ENCODE peak calls at places on chromosomes 5 and 9, in ten cellular contexts. One of them, this sample, is unnamed.

GRCh38 chr5:112142769-112143270 is 276.3 kb downstream of the EPB41L4A start:
- DNase-seq in astrocyte: peak; percentile 67
- DNase-seq in IMR-90: peak; percentile 66
- DNase-seq in K562: no peak
- DNase-seq in neuronal stem cell: no peak
- DNase-seq in MM.1S: no peak
- DNase-seq in PC-9: no peak
- DNase-seq in GM23338: no peak
- DNase-seq in fibroblast of lung: peak; percentile 72
- DNase-seq in GM12878: peak; percentile 77
- DNase-seq in this sample: peak; percentile 9

GRCh38 chr9:83981126-83981871 is 694 bp downstream of the RMI1 start:
- DNase-seq in neuronal stem cell: no peak
- DNase-seq in GM23338: peak; percentile 47
- DNase-seq in GM12878: no peak
- DNase-seq in MM.1S: peak; percentile 50
- DNase-seq in fibroblast of lung: peak; percentile 51
- DNase-seq in PC-9: peak; percentile 74
- DNase-seq in IMR-90: peak; percentile 35
- DNase-seq in K562: peak; percentile 55
- DNase-seq in astrocyte: peak; percentile 32
- DNase-seq in this sample: peak; percentile 79

GRCh38 chr5:158287643-158288228 is 428.8 kb upstream of the CLINT1 start:
- DNase-seq in PC-9: no peak
- DNase-seq in IMR-90: peak; percentile 72
- DNase-seq in MM.1S: no peak
- DNase-seq in neuronal stem cell: no peak
- DNase-seq in GM12878: no peak
- DNase-seq in fibroblast of lung: peak; percentile 77
- DNase-seq in K562: no peak
- DNase-seq in astrocyte: peak; percentile 94
- DNase-seq in GM23338: no peak
- DNase-seq in this sample: no peak

GRCh38 chr5:15420201-15420600 is 79.8 kb upstream of the FBXL7 start:
- DNase-seq in astrocyte: no peak
- DNase-seq in fibroblast of lung: no peak
- DNase-seq in MM.1S: no peak
- DNase-seq in K562: no peak
- DNase-seq in PC-9: no peak
- DNase-seq in GM23338: no peak
- DNase-seq in IMR-90: no peak
- DNase-seq in neuronal stem cell: no peak
- DNase-seq in GM12878: no peak
- DNase-seq in this sample: no peak

GRCh38 chr5:126988021-126988569 is 42.3 kb downstream of the MARCHF3 start:
- DNase-seq in astrocyte: no peak
- DNase-seq in GM12878: peak; percentile 79
- DNase-seq in neuronal stem cell: no peak
- DNase-seq in IMR-90: no peak
- DNase-seq in PC-9: no peak
- DNase-seq in K562: no peak
- DNase-seq in MM.1S: peak; percentile 76
- DNase-seq in fibroblast of lung: no peak
- DNase-seq in GM23338: no peak
- DNase-seq in this sample: no peak

GRCh38 chr9:89419978-89420394 is 77.9 kb downstream of the SEMA4D start:
- DNase-seq in K562: no peak
- DNase-seq in GM12878: no peak
- DNase-seq in GM23338: no peak
- DNase-seq in neuronal stem cell: no peak
- DNase-seq in PC-9: no peak
- DNase-seq in MM.1S: no peak
- DNase-seq in IMR-90: no peak
- DNase-seq in fibroblast of lung: no peak
- DNase-seq in astrocyte: no peak
- DNase-seq in this sample: no peak

GRCh38 chr5:67998709-67999251 is 216.8 kb upstream of the PIK3R1 start:
- DNase-seq in fibroblast of lung: peak; percentile 53
- DNase-seq in MM.1S: no peak
- DNase-seq in neuronal stem cell: no peak
- DNase-seq in GM12878: no peak
- DNase-seq in IMR-90: peak; percentile 38
- DNase-seq in GM23338: no peak
- DNase-seq in PC-9: no peak
- DNase-seq in astrocyte: peak; percentile 49
- DNase-seq in K562: no peak
- DNase-seq in this sample: peak; percentile 65

GRCh38 chr9:114684036-114684435 is 2.0 kb upstream of the TEX48 start:
- DNase-seq in PC-9: no peak
- DNase-seq in neuronal stem cell: no peak
- DNase-seq in K562: no peak
- DNase-seq in MM.1S: no peak
- DNase-seq in GM23338: no peak
- DNase-seq in fibroblast of lung: no peak
- DNase-seq in astrocyte: no peak
- DNase-seq in GM12878: no peak
- DNase-seq in IMR-90: no peak
- DNase-seq in this sample: no peak

GRCh38 chr5:43020294-43020711 is 19.8 kb downstream of the ANXA2R start:
- DNase-seq in GM23338: peak; percentile 54
- DNase-seq in K562: no peak
- DNase-seq in neuronal stem cell: no peak
- DNase-seq in IMR-90: peak; percentile 59
- DNase-seq in astrocyte: peak; percentile 61
- DNase-seq in PC-9: no peak
- DNase-seq in fibroblast of lung: no peak
- DNase-seq in MM.1S: no peak
- DNase-seq in GM12878: no peak
- DNase-seq in this sample: peak; percentile 41

GRCh38 chr9:2634818-2635217 is 13.2 kb downstream of the VLDLR start:
- DNase-seq in IMR-90: no peak
- DNase-seq in GM23338: no peak
- DNase-seq in neuronal stem cell: no peak
- DNase-seq in GM12878: no peak
- DNase-seq in PC-9: no peak
- DNase-seq in MM.1S: no peak
- DNase-seq in astrocyte: no peak
- DNase-seq in fibroblast of lung: no peak
- DNase-seq in K562: no peak
- DNase-seq in this sample: no peak

GRCh38 chr5:15719784-15720183 is 219.8 kb downstream of the FBXL7 start:
- DNase-seq in astrocyte: no peak
- DNase-seq in fibroblast of lung: no peak
- DNase-seq in MM.1S: no peak
- DNase-seq in neuronal stem cell: no peak
- DNase-seq in IMR-90: no peak
- DNase-seq in K562: no peak
- DNase-seq in GM12878: no peak
- DNase-seq in GM23338: peak; percentile 29
- DNase-seq in PC-9: no peak
- DNase-seq in this sample: no peak

GRCh38 chr9:98064623-98065392 is 8.3 kb downstream of the NANS start:
- DNase-seq in GM23338: no peak
- DNase-seq in fibroblast of lung: no peak
- DNase-seq in GM12878: no peak
- DNase-seq in neuronal stem cell: no peak
- DNase-seq in MM.1S: no peak
- DNase-seq in astrocyte: no peak
- DNase-seq in IMR-90: no peak
- DNase-seq in K562: no peak
- DNase-seq in PC-9: no peak
- DNase-seq in this sample: no peak

GRCh38 chr5:10789726-10790125 is 28.7 kb upstream of the DAP start:
- DNase-seq in astrocyte: peak; percentile 31
- DNase-seq in neuronal stem cell: no peak
- DNase-seq in GM12878: no peak
- DNase-seq in K562: no peak
- DNase-seq in GM23338: no peak
- DNase-seq in fibroblast of lung: no peak
- DNase-seq in IMR-90: peak; percentile 12
- DNase-seq in PC-9: no peak
- DNase-seq in MM.1S: no peak
- DNase-seq in this sample: no peak

GRCh38 chr5:3382151-3382550 is 213.5 kb upstream of the IRX1 start:
- DNase-seq in neuronal stem cell: no peak
- DNase-seq in K562: no peak
- DNase-seq in PC-9: no peak
- DNase-seq in IMR-90: no peak
- DNase-seq in MM.1S: no peak
- DNase-seq in fibroblast of lung: no peak
- DNase-seq in astrocyte: no peak
- DNase-seq in GM23338: no peak
- DNase-seq in GM12878: no peak
- DNase-seq in this sample: no peak

GRCh38 chr5:97531549-97531948 is 348.5 kb upstream of the RIOK2 start:
- DNase-seq in fibroblast of lung: no peak
- DNase-seq in K562: no peak
- DNase-seq in IMR-90: no peak
- DNase-seq in neuronal stem cell: no peak
- DNase-seq in PC-9: no peak
- DNase-seq in MM.1S: no peak
- DNase-seq in GM12878: no peak
- DNase-seq in GM23338: no peak
- DNase-seq in astrocyte: no peak
- DNase-seq in this sample: no peak

GRCh38 chr5:97538916-97539315 is 355.9 kb upstream of the RIOK2 start:
- DNase-seq in MM.1S: no peak
- DNase-seq in IMR-90: no peak
- DNase-seq in neuronal stem cell: no peak
- DNase-seq in fibroblast of lung: no peak
- DNase-seq in GM23338: no peak
- DNase-seq in PC-9: no peak
- DNase-seq in astrocyte: no peak
- DNase-seq in K562: no peak
- DNase-seq in GM12878: no peak
- DNase-seq in this sample: no peak

GRCh38 chr5:97534166-97534565 is 351.1 kb upstream of the RIOK2 start:
- DNase-seq in neuronal stem cell: peak; percentile 9
- DNase-seq in astrocyte: peak; percentile 84
- DNase-seq in IMR-90: peak; percentile 94
- DNase-seq in GM23338: peak; percentile 65
- DNase-seq in MM.1S: peak; percentile 43
- DNase-seq in K562: peak; percentile 9
- DNase-seq in fibroblast of lung: peak; percentile 97
- DNase-seq in GM12878: no peak
- DNase-seq in PC-9: peak; percentile 75
- DNase-seq in this sample: peak; percentile 66

GRCh38 chr5:97541864-97542263 is 358.8 kb upstream of the RIOK2 start:
- DNase-seq in astrocyte: no peak
- DNase-seq in PC-9: no peak
- DNase-seq in IMR-90: no peak
- DNase-seq in fibroblast of lung: no peak
- DNase-seq in GM23338: no peak
- DNase-seq in neuronal stem cell: no peak
- DNase-seq in K562: no peak
- DNase-seq in MM.1S: no peak
- DNase-seq in GM12878: no peak
- DNase-seq in this sample: no peak

GRCh38 chr5:97536683-97537082 is 353.6 kb upstream of the RIOK2 start:
- DNase-seq in MM.1S: no peak
- DNase-seq in IMR-90: no peak
- DNase-seq in fibroblast of lung: no peak
- DNase-seq in K562: no peak
- DNase-seq in astrocyte: no peak
- DNase-seq in GM23338: no peak
- DNase-seq in GM12878: no peak
- DNase-seq in PC-9: no peak
- DNase-seq in neuronal stem cell: no peak
- DNase-seq in this sample: no peak
- H2AFZ ChIP-seq in MM.1S: no peak overlapping the region
- H2AFZ ChIP-seq in IMR-90: no peak overlapping the region
- H2AFZ ChIP-seq in fibroblast of lung: no peak overlapping the region
- H2AFZ ChIP-seq in K562: no peak overlapping the region
- H2AFZ ChIP-seq in astrocyte: no peak overlapping the region
- H2AFZ ChIP-seq in GM23338: no peak overlapping the region
- H2AFZ ChIP-seq in GM12878: no peak overlapping the region
- H2AFZ ChIP-seq in PC-9: no peak overlapping the region
- H2AFZ ChIP-seq in neuronal stem cell: no peak overlapping the region
- H2AFZ ChIP-seq in this sample: no peak overlapping the region

DNA sequence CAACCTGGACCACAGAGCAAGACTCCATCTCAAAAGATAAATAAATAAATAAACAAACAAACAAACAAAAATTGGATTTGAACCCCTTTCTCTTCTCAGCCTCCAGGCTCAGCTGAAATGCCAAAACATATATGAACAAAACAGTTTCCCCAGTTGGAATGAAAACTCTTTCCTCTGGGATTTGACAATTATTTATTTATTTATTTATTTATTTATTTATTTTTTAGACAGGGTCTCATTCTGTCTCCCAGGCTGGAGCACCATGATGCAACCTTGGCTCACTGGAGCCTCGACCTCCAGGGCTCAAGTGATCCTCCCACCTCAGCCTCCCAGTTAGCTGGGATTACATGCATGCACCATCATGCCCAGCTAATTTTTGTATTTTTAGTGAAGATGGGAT is 6.0 kb upstream of the STXBP1 start:
- DNase-seq in astrocyte: no peak
- DNase-seq in neuronal stem cell: no peak
- DNase-seq in PC-9: no peak
- DNase-seq in IMR-90: no peak
- DNase-seq in fibroblast of lung: no peak
- DNase-seq in K562: no peak
- DNase-seq in MM.1S: no peak
- DNase-seq in GM23338: no peak
- DNase-seq in GM12878: no peak
- DNase-seq in this sample: no peak
- H3K4me1 ChIP-seq in astrocyte: peaks cover 9% of the 10 kb centered on the region
- H3K4me1 ChIP-seq in neuronal stem cell: peaks cover 6% of the 10 kb centered on the region
- H3K4me1 ChIP-seq in PC-9: peaks cover 15% of the 10 kb centered on the region
- H3K4me1 ChIP-seq in IMR-90: peaks cover 11% of the 10 kb centered on the region
- H3K4me1 ChIP-seq in fibroblast of lung: peaks cover 7% of the 10 kb centered on the region
- H3K4me1 ChIP-seq in K562: peaks cover 15% of the 10 kb centered on the region
- H3K4me1 ChIP-seq in MM.1S: peaks cover 17% of the 10 kb centered on the region
- H3K4me1 ChIP-seq in GM23338: peaks cover 10% of the 10 kb centered on the region
- H3K4me1 ChIP-seq in GM12878: no peaks in the 10 kb centered on the region
- H3K4me1 ChIP-seq in this sample: peaks cover 7% of the 10 kb centered on the region

GRCh38 chr5:51376504-51376903 is 6.7 kb upstream of the ISL1 start:
- DNase-seq in MM.1S: no peak
- DNase-seq in IMR-90: no peak
- DNase-seq in neuronal stem cell: peak; percentile 39
- DNase-seq in GM12878: no peak
- DNase-seq in K562: no peak
- DNase-seq in GM23338: no peak
- DNase-seq in astrocyte: no peak
- DNase-seq in PC-9: no peak
- DNase-seq in fibroblast of lung: no peak
- DNase-seq in this sample: no peak
- H2AFZ ChIP-seq in MM.1S: no peak overlapping the region
- H2AFZ ChIP-seq in IMR-90: no peak overlapping the region
- H2AFZ ChIP-seq in neuronal stem cell: no peak overlapping the region
- H2AFZ ChIP-seq in GM12878: no peak overlapping the region
- H2AFZ ChIP-seq in K562: no peak overlapping the region
- H2AFZ ChIP-seq in GM23338: no peak overlapping the region
- H2AFZ ChIP-seq in astrocyte: no peak overlapping the region
- H2AFZ ChIP-seq in PC-9: no peak overlapping the region
- H2AFZ ChIP-seq in fibroblast of lung: no peak overlapping the region
- H2AFZ ChIP-seq in this sample: no peak overlapping the region

DNA sequence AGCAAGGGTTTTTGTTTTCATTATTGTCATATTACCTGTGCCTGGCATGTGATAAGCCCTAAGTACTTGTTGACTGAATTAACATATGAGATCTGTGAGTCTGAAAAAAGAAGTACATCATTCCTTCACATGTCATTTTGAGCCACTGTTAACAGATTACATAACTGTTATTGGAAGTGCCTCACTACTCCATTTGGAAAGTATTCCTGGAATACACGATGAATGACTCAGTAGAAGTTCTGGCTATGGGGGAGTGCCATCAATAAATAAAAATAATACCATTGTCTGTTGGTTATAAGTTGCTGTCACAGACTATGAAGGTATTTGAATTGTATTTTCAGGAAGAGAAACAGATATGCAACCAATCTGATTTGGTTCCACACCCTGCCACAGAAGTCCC is 12.9 kb downstream of the NIPSNAP3B start:
- DNase-seq in neuronal stem cell: no peak
- DNase-seq in GM23338: no peak
- DNase-seq in PC-9: no peak
- DNase-seq in K562: no peak
- DNase-seq in MM.1S: no peak
- DNase-seq in astrocyte: peak; percentile 39
- DNase-seq in GM12878: no peak
- DNase-seq in fibroblast of lung: no peak
- DNase-seq in IMR-90: peak; percentile 34
- DNase-seq in this sample: no peak
- H3K4me1 ChIP-seq in neuronal stem cell: no peaks in the 10 kb centered on the region
- H3K4me1 ChIP-seq in GM23338: no peaks in the 10 kb centered on the region
- H3K4me1 ChIP-seq in PC-9: no peaks in the 10 kb centered on the region
- H3K4me1 ChIP-seq in K562: peaks cover 9% of the 10 kb centered on the region
- H3K4me1 ChIP-seq in MM.1S: peaks cover 24% of the 10 kb centered on the region
- H3K4me1 ChIP-seq in astrocyte: no peaks in the 10 kb centered on the region
- H3K4me1 ChIP-seq in GM12878: peaks cover 17% of the 10 kb centered on the region
- H3K4me1 ChIP-seq in fibroblast of lung: peaks cover 5% of the 10 kb centered on the region
- H3K4me1 ChIP-seq in IMR-90: no peaks in the 10 kb centered on the region
- H3K4me1 ChIP-seq in this sample: no peaks in the 10 kb centered on the region

This sample was measured in trophoblast cell.